ENCODE peak calls at places on chromosomes 12 and 14, in four cellular contexts. A is GM23338, N is right lobe of liver, V is astrocyte of the spinal cord. U is an unnamed sample.

GRCh38 chr14:34715108-34715863 is 893 bp upstream of the CFL2 start:
- DNase-seq in A (no peak), N (no peak), V (no peak), U (no peak)

GRCh38 chr14:68408680-68409079 is 384.2 kb downstream of the ZFP36L1 start:
- DNase-seq in A (no peak), N (no peak), V (no peak), U (peak; percentile 32)

GRCh38 chr12:153080-153746 is 60.7 kb downstream of the SLC6A12 start:
- DNase-seq in A (peak; percentile 90), N (peak; percentile 80), V (peak; percentile 23), U (peak; percentile 21)

GRCh38 chr12:62379723-62380045 is 86.9 kb upstream of the MON2 start:
- DNase-seq in A (no peak), N (no peak), V (no peak), U (no peak)

GRCh38 chr14:67359319-67359774 is 257 bp downstream of the ATP6V1D start:
- DNase-seq in A (peak; percentile 54), N (peak; percentile 40), V (no peak), U (peak; percentile 71)

GRCh38 chr12:3124917-3125316 is 47.7 kb downstream of the TSPAN9 start:
- DNase-seq in A (no peak), N (no peak), V (no peak), U (no peak)

GRCh38 chr14:21668377-21668776 is 5.2 kb downstream of the OR4E1 start:
- DNase-seq in A (no peak), N (no peak), V (peak; percentile 85), U (peak; percentile 18)

GRCh38 chr14:101466456-101467180 is 94.7 kb upstream of the DIO3 start:
- DNase-seq in A (no peak), N (no peak), V (no peak), U (no peak)

GRCh38 chr14:93329965-93330608 is 2.7 kb downstream of the BTBD7 start:
- DNase-seq in A (no peak), N (no peak), V (no peak), U (no peak)

DNA sequence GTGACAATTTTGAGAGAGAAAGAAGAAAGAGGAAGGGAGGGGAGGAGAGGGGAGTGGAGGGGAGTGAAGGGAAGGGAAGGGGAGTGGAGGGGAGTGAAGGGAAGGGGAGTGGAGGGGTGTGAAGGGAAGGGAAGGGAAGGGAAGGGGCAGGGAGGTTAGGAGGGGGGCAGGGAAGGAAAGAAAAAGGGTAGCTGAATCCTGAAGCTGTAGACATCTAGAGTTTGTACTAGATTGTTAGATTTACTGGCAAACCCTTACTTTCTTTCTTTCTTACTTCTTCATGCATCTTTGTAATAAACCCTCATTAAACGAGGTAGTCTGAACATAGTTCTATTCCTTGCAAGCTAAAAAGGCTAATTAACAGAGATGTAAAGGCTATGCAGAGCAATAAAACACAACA is 378.0 kb downstream of the MDGA2 start:
- DNase-seq in A (no peak), N (no peak), V (no peak), U (no peak)
- TF ChIP-seq CTCF in A (no peak), N (no peak), V (no peak), U (no peak)

DNA sequence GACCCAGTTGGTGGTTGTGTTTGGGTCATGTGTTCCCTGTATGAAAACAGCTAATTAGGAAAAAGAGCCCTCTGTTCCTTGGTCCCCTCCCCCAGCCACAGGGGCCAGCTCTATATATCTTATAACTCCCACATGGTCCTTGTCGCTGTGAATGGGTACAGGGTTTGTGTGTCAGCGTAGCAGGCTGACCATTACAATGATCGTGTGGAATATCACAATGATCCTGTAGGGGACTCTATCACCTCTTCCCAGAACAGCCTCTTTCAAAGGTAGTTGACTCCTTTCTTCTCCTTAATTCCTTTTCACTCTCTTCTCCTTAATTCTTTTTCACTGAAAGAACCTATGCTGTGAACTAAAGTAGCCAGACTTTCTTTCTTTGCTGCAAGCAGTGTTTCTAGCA is 51.6 kb upstream of the RIC8B start:
- DNase-seq in A (peak; percentile 69), N (no peak), V (no peak), U (no peak)
- TF ChIP-seq CTCF in A (peak; percentile 40), N (no peak), V (no peak), U (no peak)

GRCh38 chr14:55451398-55451797 is 11.0 kb upstream of the TBPL2 start:
- DNase-seq in A (no peak), N (no peak), V (peak; percentile 44), U (no peak)

GRCh38 chr14:55450987-55451386 is 10.6 kb upstream of the TBPL2 start:
- DNase-seq in A (no peak), N (no peak), V (no peak), U (no peak)

GRCh38 chr14:55457496-55457895 is 17.1 kb upstream of the TBPL2 start:
- DNase-seq in A (no peak), N (no peak), V (no peak), U (no peak)

GRCh38 chr14:55451950-55452349 is 11.5 kb upstream of the TBPL2 start:
- DNase-seq in A (no peak), N (no peak), V (no peak), U (no peak)

GRCh38 chr14:55454264-55455151 is 14.1 kb upstream of the TBPL2 start:
- DNase-seq in A (no peak), N (peak; percentile 33), V (peak; percentile 85), U (peak; percentile 83)
- TF ChIP-seq CTCF in A (no peak), N (no peak), V (no peak), U (no peak)

DNA sequence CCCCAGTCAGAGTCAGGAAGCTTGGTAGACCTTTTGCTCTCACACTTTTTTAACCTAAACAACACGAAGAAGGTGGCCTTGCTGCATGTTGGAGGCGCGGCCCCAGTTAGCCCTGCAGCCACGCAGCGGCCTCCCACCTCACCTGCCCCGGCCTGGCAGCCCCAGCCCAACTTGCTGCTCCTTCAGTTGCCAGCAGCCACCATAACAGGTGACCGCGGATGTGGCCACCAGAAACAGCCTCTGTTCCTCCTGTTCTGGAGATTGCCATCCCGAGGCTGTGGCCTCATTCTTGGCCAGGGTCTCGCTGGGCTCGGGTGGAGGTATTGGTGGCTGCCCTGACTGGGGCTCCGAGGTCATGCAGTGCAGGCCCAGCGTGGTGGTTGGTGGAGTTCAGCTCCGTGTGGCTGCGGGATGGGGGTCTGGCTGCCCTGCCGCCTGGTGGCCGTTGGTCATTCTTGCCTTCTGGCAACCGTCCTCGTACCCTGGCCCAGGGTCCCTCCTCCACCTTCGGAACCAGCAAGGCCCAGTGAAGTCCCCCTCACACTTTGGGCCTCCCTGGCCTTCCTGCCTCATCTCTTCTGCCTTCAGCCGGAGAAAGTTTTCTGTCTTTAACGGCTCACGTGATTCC is 20.7 kb upstream of the TEX22 start:
- DNase-seq in A (peak; percentile 57), N (no peak), V (no peak), U (no peak)
- TF ChIP-seq CTCF in A (peak; percentile 31), N (no peak), V (peak; percentile 6), U (no peak)

DNA sequence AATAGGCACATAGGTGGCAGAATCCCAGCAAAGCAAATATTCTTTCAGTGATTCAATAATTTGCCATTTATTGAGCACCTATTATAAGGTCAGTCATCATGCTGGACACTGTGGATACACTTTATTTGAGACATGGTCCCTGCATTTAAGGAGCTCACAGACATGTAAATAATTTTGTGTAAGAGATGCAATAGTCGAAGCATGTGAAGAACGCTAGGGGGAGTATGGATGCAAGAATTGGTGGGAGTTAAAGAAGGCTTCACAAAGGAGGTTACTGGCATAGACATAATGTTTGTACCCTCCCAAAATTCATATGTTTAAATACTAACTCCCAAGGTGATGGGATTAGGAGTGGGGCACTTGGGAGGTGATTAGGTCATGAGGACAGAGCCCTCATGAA is 260.6 kb upstream of the GARIN6 start:
- DNase-seq in A (peak; percentile 80), N (no peak), V (peak; percentile 47), U (peak; percentile 55)
- TF ChIP-seq CTCF in A (peak; percentile 84), N (peak; percentile 17), V (peak; percentile 53), U (peak; percentile 50)

DNA sequence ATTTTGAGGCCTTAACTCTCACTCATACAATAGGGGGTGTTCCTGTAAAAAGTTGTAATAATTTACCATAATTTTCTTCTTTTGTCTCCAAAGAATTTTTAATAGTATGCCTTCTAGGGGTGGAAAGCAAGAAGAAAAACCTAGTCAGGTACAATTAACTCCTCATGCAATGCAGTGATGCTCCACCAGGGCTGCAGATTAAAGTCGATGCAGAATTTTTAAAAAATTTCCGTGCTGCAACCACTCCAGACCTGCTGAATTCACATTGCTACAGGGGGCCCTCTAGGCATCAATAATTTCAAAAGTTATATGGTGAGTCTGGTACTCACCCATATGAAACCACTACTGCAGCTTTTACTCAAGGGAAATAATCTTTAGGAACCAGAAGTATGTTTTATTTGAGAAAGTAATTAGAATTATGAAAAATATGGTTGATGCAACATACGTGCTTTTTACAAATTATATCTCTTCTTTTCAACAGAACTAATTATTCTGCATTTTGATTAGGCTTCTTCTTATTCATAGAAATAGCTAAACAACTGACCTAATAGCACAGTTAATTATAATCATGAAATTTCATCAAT is 353.2 kb downstream of the BCAT1 start:
- DNase-seq in A (peak; percentile 62), N (no peak), V (peak; percentile 26), U (no peak)
- TF ChIP-seq CTCF in A (peak; percentile 65), N (peak; percentile 6), V (peak; percentile 50), U (peak; percentile 53)

U was measured in epithelial cell of esophagus.